ENCODE peak calls at places on chromosomes 2 and 18, in six cellular contexts. G is testis, O is heart left ventricle, V is A549, A is stomach, K is esophagus muscularis mucosa. B is an unnamed sample.

GRCh38 chr2:123073956-123074355 is 951.1 kb upstream of the CNTNAP5 start:
- DNase-seq in G (no peak), O (no peak), V (no peak), A (no peak), K (no peak), B (no peak)

GRCh38 chr2:71643674-71644357 is 190.5 kb downstream of the DYSF start:
- DNase-seq in G (no peak), O (no peak), V (no peak), A (no peak), K (no peak), B (no peak)

GRCh38 chr2:217360781-217361485 is 501.1 kb upstream of the TNP1 start:
- DNase-seq in G (peak), O (no peak), V (peak), A (no peak), K (peak), B (peak)

GRCh38 chr2:62375051-62375450 is 130.9 kb downstream of the TMEM17 start:
- DNase-seq in G (no peak), O (no peak), V (no peak), A (no peak), K (no peak), B (no peak)

GRCh38 chr2:169911119-169911518 is 83.9 kb downstream of the UBR3 start:
- DNase-seq in G (no peak), O (no peak), V (no peak), A (no peak), K (no peak), B (no peak)

GRCh38 chr2:176251928-176252327 is 17.3 kb upstream of the MTX2 start:
- DNase-seq in G (no peak), O (no peak), V (no peak), A (no peak), K (no peak), B (no peak)

GRCh38 chr2:54041135-54041534 is 70.3 kb upstream of the PSME4 start:
- DNase-seq in G (no peak), O (no peak), V (no peak), A (no peak), K (no peak), B (no peak)

GRCh38 chr2:109476908-109477441 is 136.8 kb downstream of the SEPTIN10 start:
- DNase-seq in G (no peak), O (no peak), V (no peak), A (no peak), K (no peak), B (no peak)

GRCh38 chr2:218224206-218224605 is 7.2 kb downstream of the ARPC2 start:
- DNase-seq in G (no peak), O (no peak), V (no peak), A (no peak), K (no peak), B (no peak)

DNA sequence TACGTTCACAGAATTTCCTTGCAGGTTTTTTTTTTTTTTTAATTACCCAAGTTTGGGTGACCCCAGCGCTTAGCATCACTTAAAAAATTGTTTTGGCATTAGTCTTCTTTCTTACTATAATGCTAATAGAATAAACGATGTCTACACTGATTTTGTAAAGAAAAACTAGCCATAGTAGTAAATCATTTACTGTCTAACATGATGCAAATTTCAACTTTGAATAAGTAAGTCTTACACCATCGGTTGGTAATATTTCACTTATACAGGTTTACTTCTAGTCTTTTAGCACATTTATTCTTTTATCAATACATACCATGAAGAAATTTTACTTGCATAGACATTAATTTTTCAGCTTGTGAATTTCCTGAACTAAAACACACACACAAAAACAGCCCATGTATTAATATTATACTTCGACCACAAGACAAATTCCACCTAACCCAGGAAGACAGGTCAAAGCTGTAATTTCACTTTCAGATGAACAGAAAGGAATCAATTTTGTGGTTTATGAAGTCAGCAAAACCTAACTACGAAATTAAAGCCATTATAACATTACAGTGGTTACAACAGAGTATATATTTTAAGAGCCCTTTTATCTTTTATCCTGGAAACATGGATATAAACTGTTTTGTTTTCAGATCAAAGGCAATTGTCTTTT is 1.9 kb downstream of the YES1 start:
- DNase-seq in G (no peak), O (no peak), V (no peak), A (no peak), K (no peak), B (no peak)
- H3K4me3 ChIP-seq in G (no peak), O (peak), V (peak), A (peak), K (no peak), B (no peak)

DNA sequence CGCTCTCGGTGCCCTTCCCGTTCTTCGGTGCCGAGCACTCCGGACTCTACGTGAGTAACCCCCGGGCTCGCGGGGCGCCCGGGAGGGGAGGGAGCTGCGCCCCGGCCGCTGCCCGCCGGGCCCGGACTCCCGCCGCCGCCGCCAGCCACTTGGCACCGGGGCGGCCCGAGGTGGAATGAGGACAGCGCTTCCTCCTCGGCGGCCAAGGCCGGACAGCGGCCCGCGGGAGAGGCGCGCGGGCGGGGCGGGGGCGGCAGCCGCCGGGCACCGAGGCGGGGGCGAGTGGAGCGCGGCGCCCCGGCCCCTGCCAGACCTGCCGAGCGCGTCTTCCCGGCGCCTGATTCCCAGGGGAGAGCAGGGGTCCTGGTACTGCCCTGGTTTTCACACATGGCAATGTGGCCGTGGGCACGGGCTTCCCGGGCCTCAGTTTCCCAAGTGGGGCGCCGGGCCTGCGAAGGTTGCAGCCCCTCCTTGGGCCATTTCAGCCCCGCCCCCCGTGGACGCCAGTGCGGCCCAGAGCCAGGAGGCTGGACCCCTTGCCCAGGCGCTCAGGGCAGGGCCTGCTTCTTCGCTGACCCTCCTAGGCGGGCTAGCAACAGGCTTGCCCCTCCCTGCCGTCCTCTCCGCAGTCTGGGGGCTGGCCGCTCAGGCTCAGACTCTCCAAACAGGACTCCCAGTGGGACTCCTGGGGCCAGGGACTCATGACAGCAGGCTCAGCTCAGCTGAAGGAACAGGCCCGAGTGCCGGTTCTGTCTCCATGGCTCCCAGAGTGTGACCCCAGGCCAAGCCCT is 778 bp downstream of the SNED1 start:
- DNase-seq in G (peak), O (peak), V (no peak), A (peak), K (no peak), B (peak)
- H3K27ac ChIP-seq in G (peak), O (peak), V (peak), A (peak), K (peak), B (peak)

GRCh38 chr18:59358611-59359575 is at the start of gene LMAN1:
- DNase-seq in G (peak), O (peak), V (peak), A (peak), K (peak), B (peak)
- TF ChIP-seq POLR2A in G (peak), O (no peak), V (peak), A (no peak), K (no peak), B (peak)

GRCh38 chr18:23357992-23358594 is 95.0 kb upstream of the RIOK3 start:
- DNase-seq in G (peak), O (peak), V (no peak), A (peak), K (no peak), B (peak)
- H3K4me3 ChIP-seq in G (no peak), O (peak), V (no peak), A (no peak), K (peak), B (no peak)

DNA sequence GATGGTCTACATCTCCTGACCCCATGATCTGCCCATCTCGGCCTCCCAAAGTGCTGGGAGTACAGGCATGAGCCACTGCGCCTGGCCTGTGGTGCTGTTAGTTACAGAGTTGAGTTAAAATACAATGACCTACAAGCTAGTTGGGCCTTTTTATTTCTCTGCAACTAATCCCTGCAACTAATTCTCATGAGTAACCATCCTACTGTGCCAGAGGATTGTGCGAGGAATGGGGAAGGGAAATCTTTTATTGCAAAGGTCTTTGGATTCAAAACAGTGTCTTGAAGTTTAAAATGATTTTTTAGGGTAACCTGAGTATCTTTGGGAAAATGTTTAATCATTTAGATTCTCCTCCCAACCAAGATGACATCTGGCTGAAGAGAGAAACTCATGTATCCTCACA is 88.8 kb upstream of the RMDN2 start:
- DNase-seq in G (no peak), O (no peak), V (no peak), A (no peak), K (no peak), B (no peak)
- H3K27ac ChIP-seq in G (no peak), O (no peak), V (no peak), A (peak), K (peak), B (no peak)

GRCh38 chr2:24083567-24084385 is 858 bp downstream of the TP53I3 start:
- DNase-seq in G (peak), O (peak), V (peak), A (peak), K (no peak), B (no peak)
- TF ChIP-seq POLR2A in G (no peak), O (no peak), V (peak), A (no peak), K (no peak), B (peak)

DNA sequence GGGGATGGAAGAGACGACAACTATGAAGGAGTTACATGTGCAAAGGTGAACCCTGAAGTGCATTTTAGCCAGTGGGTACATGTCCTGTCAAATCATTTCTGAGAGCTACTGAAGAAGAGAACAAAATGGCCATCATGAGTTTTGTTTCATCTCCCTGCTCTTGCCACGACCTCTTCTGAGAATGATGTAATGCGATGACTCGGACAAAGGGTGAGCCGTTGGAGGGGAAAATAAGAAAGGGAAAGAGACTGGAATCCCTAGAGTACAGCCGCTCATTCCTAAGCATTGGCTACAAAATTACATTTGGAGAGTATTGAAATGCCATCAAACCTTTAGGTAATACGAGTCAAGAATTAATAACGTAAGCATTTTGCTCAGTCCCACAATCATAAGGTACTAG is 97.1 kb upstream of the PIEZO2 start:
- DNase-seq in G (no peak), O (no peak), V (no peak), A (no peak), K (no peak), B (no peak)
- H3K4me3 ChIP-seq in G (no peak), O (no peak), V (no peak), A (no peak), K (no peak), B (no peak)

B was measured in thyroid gland.